ENCODE peak calls at places on chromosome 20, in five cellular contexts. X, M, D, Z and L are unnamed samples.

GRCh38 chr20:57667924-57668782 is 41.7 kb downstream of the PMEPA1 start:
- DNase-seq in X (no peak), M (no peak), D (no peak), Z (no peak), L (no peak)

GRCh38 chr20:48632017-48632824 is 195.6 kb downstream of the PREX1 start:
- DNase-seq in X (no peak), M (no peak), D (no peak), Z (no peak), L (no peak)

GRCh38 chr20:19275630-19276071 is 63.2 kb downstream of the SLC24A3 start:
- DNase-seq in X (peak; percentile 78), M (no peak), D (peak; percentile 53), Z (peak; percentile 62), L (no peak)

GRCh38 chr20:20690676-20691476 is 21.6 kb downstream of the RALGAPA2 start:
- DNase-seq in X (no peak), M (no peak), D (no peak), Z (peak; percentile 16), L (no peak)

GRCh38 chr20:41004561-41005360 is 23.9 kb upstream of the TOP1 start:
- DNase-seq in X (no peak), M (no peak), D (no peak), Z (no peak), L (no peak)

GRCh38 chr20:2470051-2470431 is 548 bp downstream of the SNRPB start:
- DNase-seq in X (peak; percentile 39), M (peak; percentile 72), D (no peak), Z (peak; percentile 62), L (no peak)

GRCh38 chr20:48750941-48751620 is 76.7 kb downstream of the PREX1 start:
- DNase-seq in X (peak; percentile 76), M (peak; percentile 28), D (no peak), Z (peak; percentile 69), L (no peak)

GRCh38 chr20:42082611-42083010 is 464.4 kb upstream of the CHD6 start:
- DNase-seq in X (peak; percentile 72), M (peak; percentile 81), D (peak; percentile 53), Z (peak; percentile 18), L (no peak)

GRCh38 chr20:39009348-39009747 is 47.2 kb downstream of the DHX35 start:
- DNase-seq in X (no peak), M (no peak), D (no peak), Z (no peak), L (no peak)

GRCh38 chr20:17912916-17913315 is 55.7 kb downstream of the SNX5 start:
- DNase-seq in X (no peak), M (no peak), D (no peak), Z (peak; percentile 35), L (no peak)

GRCh38 chr20:16575390-16576140 is 2.3 kb upstream of the KIF16B start:
- DNase-seq in X (no peak), M (no peak), D (no peak), Z (no peak), L (no peak)

GRCh38 chr20:37393196-37393862 is 47.4 kb downstream of the SRC start:
- DNase-seq in X (peak; percentile 60), M (peak; percentile 69), D (no peak), Z (no peak), L (no peak)

GRCh38 chr20:4681971-4682370 is 39.7 kb upstream of the PRND start:
- DNase-seq in X (no peak), M (no peak), D (no peak), Z (peak; percentile 71), L (no peak)

GRCh38 chr20:48769111-48769879 is 58.5 kb downstream of the PREX1 start:
- DNase-seq in X (no peak), M (no peak), D (no peak), Z (peak; percentile 62), L (no peak)

GRCh38 chr20:1434571-1435336 is 31.9 kb downstream of the NSFL1C start:
- DNase-seq in X (no peak), M (no peak), D (no peak), Z (peak; percentile 93), L (no peak)

GRCh38 chr20:51116765-51117686 is 94.1 kb upstream of the KCNG1 start:
- DNase-seq in X (no peak), M (no peak), D (no peak), Z (no peak), L (no peak)

GRCh38 chr20:43433250-43433854 is 24.3 kb upstream of the SRSF6 start:
- DNase-seq in X (no peak), M (no peak), D (no peak), Z (no peak), L (no peak)

GRCh38 chr20:5608104-5608447 is 142.1 kb upstream of the SHLD1 start:
- DNase-seq in X (no peak), M (peak; percentile 32), D (no peak), Z (no peak), L (no peak)

GRCh38 chr20:35171753-35172433 is at the start of gene PROCR:
- DNase-seq in X (peak; percentile 90), M (peak; percentile 51), D (peak; percentile 74), Z (peak; percentile 95), L (peak; percentile 62)

GRCh38 chr20:56924976-56925695 is 296.0 kb downstream of the TFAP2C start:
- DNase-seq in X (no peak), M (peak; percentile 42), D (no peak), Z (no peak), L (no peak)

GRCh38 chr20:56859751-56860366 is 230.8 kb downstream of the TFAP2C start:
- DNase-seq in X (no peak), M (no peak), D (no peak), Z (peak; percentile 24), L (no peak)

GRCh38 chr20:19757973-19758887 is at the start of gene RIN2:
- DNase-seq in X (peak; percentile 92), M (peak; percentile 98), D (peak; percentile 71), Z (peak; percentile 97), L (peak; percentile 73)

GRCh38 chr20:12466915-12467314 is 541.9 kb upstream of the SPTLC3 start:
- DNase-seq in X (no peak), M (no peak), D (no peak), Z (no peak), L (no peak)

GRCh38 chr20:50995506-50995905 is 27.4 kb downstream of the KCNG1 start:
- DNase-seq in X (no peak), M (no peak), D (no peak), Z (peak; percentile 46), L (no peak)

GRCh38 chr20:51140671-51141070 is 117.8 kb upstream of the KCNG1 start:
- DNase-seq in X (no peak), M (no peak), D (no peak), Z (no peak), L (no peak)

GRCh38 chr20:48463916-48464315 is 363.9 kb downstream of the PREX1 start:
- DNase-seq in X (no peak), M (no peak), D (no peak), Z (peak; percentile 46), L (no peak)

GRCh38 chr20:38219006-38219950 is 41.3 kb downstream of the KIAA1755 start:
- DNase-seq in X (no peak), M (no peak), D (no peak), Z (no peak), L (no peak)

GRCh38 chr20:52823303-52823702 is 148.9 kb upstream of the TSHZ2 start:
- DNase-seq in X (no peak), M (no peak), D (no peak), Z (no peak), L (no peak)

GRCh38 chr20:30376767-30377658 is 880.5 kb upstream of the DEFB115 start:
- DNase-seq in X (peak; percentile 75), M (peak; percentile 87), D (peak; percentile 47), Z (peak; percentile 91), L (peak; percentile 25)

GRCh38 chr20:50141811-50142561 is 11.5 kb downstream of the PEDS1 start:
- DNase-seq in X (peak; percentile 51), M (no peak), D (no peak), Z (no peak), L (no peak)

GRCh38 chr20:47150403-47151152 is 205.9 kb downstream of the ZMYND8 start:
- DNase-seq in X (peak; percentile 60), M (peak; percentile 82), D (peak; percentile 53), Z (peak; percentile 87), L (peak; percentile 32)

GRCh38 chr20:50242548-50242862 is 51.9 kb downstream of the CEBPB start:
- DNase-seq in X (no peak), M (no peak), D (no peak), Z (no peak), L (no peak)

GRCh38 chr20:1661542-1662299 is 4.1 kb upstream of the SIRPG start:
- DNase-seq in X (no peak), M (no peak), D (no peak), Z (no peak), L (no peak)

GRCh38 chr20:48819813-48820648 is 7.8 kb downstream of the PREX1 start:
- DNase-seq in X (no peak), M (no peak), D (no peak), Z (no peak), L (no peak)

GRCh38 chr20:36153754-36154695 is 515 bp upstream of the EPB41L1 start:
- DNase-seq in X (peak; percentile 89), M (peak; percentile 98), D (peak; percentile 81), Z (peak; percentile 84), L (peak; percentile 66)

GRCh38 chr20:17227669-17228623 is 1.1 kb downstream of the PCSK2 start:
- DNase-seq in X (no peak), M (peak; percentile 26), D (no peak), Z (peak; percentile 3), L (no peak)

GRCh38 chr20:45090481-45090880 is 10.4 kb downstream of the KCNS1 start:
- DNase-seq in X (no peak), M (no peak), D (no peak), Z (no peak), L (no peak)

GRCh38 chr20:33104336-33104735 is 24.9 kb downstream of the BPIFB4 start:
- DNase-seq in X (no peak), M (no peak), D (no peak), Z (no peak), L (no peak)
- H3K4me1 ChIP-seq in X (no peaks in the 10 kb centered on the region), M (no peaks in the 10 kb centered on the region), D (peaks cover 7% of the 10 kb centered on the region), Z (no peaks in the 10 kb centered on the region), L (no peaks in the 10 kb centered on the region)

DNA sequence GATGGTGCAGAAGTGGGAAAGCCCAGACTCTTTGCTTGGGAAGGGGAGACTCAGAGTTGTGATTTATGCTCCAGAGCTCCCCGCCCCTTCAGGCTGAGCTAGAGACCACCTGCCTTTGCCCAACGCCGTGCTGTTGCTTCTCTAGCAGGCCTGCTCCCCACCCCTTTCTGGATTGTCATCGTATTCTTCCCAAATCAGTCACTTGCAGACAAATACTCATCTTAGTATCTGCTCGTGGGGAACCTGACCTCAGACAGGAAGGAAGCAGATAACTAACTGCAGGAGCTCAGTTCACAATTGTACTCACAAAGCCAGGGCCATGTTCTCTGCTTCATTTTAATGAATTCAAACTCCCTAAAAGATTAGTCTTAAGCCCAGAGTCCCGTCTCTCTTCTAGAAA is 57.0 kb upstream of the GGTLC1 start:
- DNase-seq in X (no peak), M (no peak), D (no peak), Z (no peak), L (no peak)
- H3K27ac ChIP-seq in X (no peak overlapping the region), M (no peak overlapping the region), D (no peak overlapping the region), Z (no peak overlapping the region), L (no peak overlapping the region)

GRCh38 chr20:63178889-63179751 is 36.8 kb downstream of the YTHDF1 start:
- DNase-seq in X (peak; percentile 29), M (peak; percentile 82), D (no peak), Z (no peak), L (no peak)
- H3K4me3 ChIP-seq in X (peak overlapping the region; percentile 33), M (no peak overlapping the region), D (peak overlapping the region; percentile 27), Z (peak overlapping the region; percentile 13), L (peak overlapping the region; percentile 50)

GRCh38 chr20:63978319-63979220 is 872 bp downstream of the SAMD10 start:
- DNase-seq in X (peak; percentile 71), M (peak; percentile 79), D (no peak), Z (peak; percentile 49), L (no peak)
- H3K4me1 ChIP-seq in X (peaks cover 7% of the 10 kb centered on the region), M (peaks cover 12% of the 10 kb centered on the region), D (peaks cover 22% of the 10 kb centered on the region), Z (peaks cover 8% of the 10 kb centered on the region), L (peaks cover 45% of the 10 kb centered on the region)